ENCODE peak calls at places on chromosomes 12 and 14, in six cellular contexts. Z is OCI-M1, C is cardiac fibroblast, I is astrocyte of the spinal cord, V is omental fat pad, M is NCI-H1105. Q is an unnamed sample.

GRCh38 chr14:103195828-103196615 is 72.8 kb downstream of the TNFAIP2 start:
- DNase-seq in Z (no peak), C (no peak), I (no peak), V (no peak), M (no peak), Q (no peak)

GRCh38 chr14:22981090-22982012 is 1.0 kb downstream of the AJUBA start:
- DNase-seq in Z (no peak), C (no peak), I (peak; percentile 29), V (no peak), M (no peak), Q (peak; percentile 43)

GRCh38 chr12:117212563-117213190 is 22.4 kb upstream of the FBXO21 start:
- DNase-seq in Z (peak; percentile 82), C (peak; percentile 87), I (peak; percentile 69), V (peak; percentile 72), M (peak; percentile 76), Q (peak; percentile 80)

GRCh38 chr12:20420557-20420956 is 52.2 kb downstream of the PDE3A start:
- DNase-seq in Z (no peak), C (no peak), I (no peak), V (no peak), M (no peak), Q (no peak)

GRCh38 chr12:879641-880040 is 69.9 kb downstream of the RAD52 start:
- DNase-seq in Z (no peak), C (peak; percentile 34), I (peak; percentile 65), V (no peak), M (no peak), Q (no peak)

GRCh38 chr14:76811561-76811960 is 1.1 kb downstream of the ANGEL1 start:
- DNase-seq in Z (peak; percentile 37), C (no peak), I (peak; percentile 7), V (no peak), M (no peak), Q (no peak)

GRCh38 chr14:76330411-76331327 is 45.3 kb upstream of the ESRRB start:
- DNase-seq in Z (no peak), C (no peak), I (no peak), V (no peak), M (no peak), Q (no peak)

GRCh38 chr12:60172266-60172665 is 576.4 kb downstream of the SLC16A7 start:
- DNase-seq in Z (no peak), C (peak; percentile 35), I (no peak), V (no peak), M (no peak), Q (no peak)

GRCh38 chr14:32249780-32250179 is 46.7 kb upstream of the RNU6-8 start:
- DNase-seq in Z (no peak), C (no peak), I (no peak), V (no peak), M (no peak), Q (no peak)

GRCh38 chr14:50062438-50063039 is 53.8 kb downstream of the VCPKMT start:
- DNase-seq in Z (peak; percentile 85), C (peak; percentile 74), I (peak; percentile 82), V (no peak), M (no peak), Q (peak; percentile 74)

GRCh38 chr14:39396448-39396847 is 35.8 kb downstream of the FBXO33 start:
- DNase-seq in Z (no peak), C (peak; percentile 17), I (peak; percentile 12), V (no peak), M (no peak), Q (no peak)

GRCh38 chr12:45310627-45310968 is 94.7 kb downstream of the ANO6 start:
- DNase-seq in Z (no peak), C (no peak), I (no peak), V (no peak), M (no peak), Q (no peak)

GRCh38 chr14:93234798-93235197 is 27.7 kb downstream of the UBR7 start:
- DNase-seq in Z (no peak), C (peak; percentile 57), I (peak; percentile 69), V (no peak), M (no peak), Q (peak; percentile 67)

GRCh38 chr12:124687695-124688301 is 120.4 kb upstream of the NCOR2 start:
- DNase-seq in Z (peak; percentile 17), C (peak; percentile 75), I (peak; percentile 49), V (no peak), M (no peak), Q (no peak)

GRCh38 chr12:47387991-47388390 is 308.2 kb upstream of the AMIGO2 start:
- DNase-seq in Z (no peak), C (no peak), I (no peak), V (no peak), M (no peak), Q (no peak)

GRCh38 chr14:59161571-59162175 is 26.8 kb upstream of the DAAM1 start:
- DNase-seq in Z (no peak), C (peak; percentile 90), I (peak; percentile 85), V (peak; percentile 26), M (no peak), Q (peak; percentile 60)

GRCh38 chr12:106892075-106892474 is 63.6 kb upstream of the TMEM263 start:
- DNase-seq in Z (no peak), C (no peak), I (no peak), V (no peak), M (no peak), Q (no peak)

GRCh38 chr12:17588968-17589367 is 501.0 kb downstream of the RERGL start:
- DNase-seq in Z (peak; percentile 83), C (no peak), I (no peak), V (no peak), M (no peak), Q (no peak)

GRCh38 chr12:46677749-46678148 is 148.0 kb downstream of the SLC38A4 start:
- DNase-seq in Z (peak; percentile 11), C (peak; percentile 73), I (peak; percentile 55), V (no peak), M (no peak), Q (no peak)

GRCh38 chr12:45587042-45587441 is 142.5 kb upstream of the ARID2 start:
- DNase-seq in Z (no peak), C (no peak), I (no peak), V (no peak), M (no peak), Q (no peak)